ENCODE peak calls at places on chromosomes 2 and 18, in nine cellular contexts. A, Q, I, N, H, K, P, O and E are unnamed samples.

GRCh38 chr2:230054079-230054478 is 14.6 kb downstream of the SLC16A14 start:
- DNase-seq in A (no peak), Q (no peak), I (no peak), N (no peak), H (no peak), K (no peak), P (no peak), O (no peak), E (no peak)

GRCh38 chr2:149679286-149679685 is 91.7 kb upstream of the MMADHC start:
- DNase-seq in A (no peak), Q (no peak), I (no peak), N (no peak), H (no peak), K (no peak), P (no peak), O (no peak), E (no peak)

GRCh38 chr18:3179430-3180089 is 40.2 kb downstream of the MYOM1 start:
- DNase-seq in A (peak), Q (no peak), I (no peak), N (no peak), H (no peak), K (no peak), P (no peak), O (no peak), E (no peak)

GRCh38 chr2:74008761-74009395 is 24.2 kb downstream of the TET3 start:
- DNase-seq in A (no peak), Q (no peak), I (no peak), N (no peak), H (no peak), K (no peak), P (no peak), O (no peak), E (no peak)

GRCh38 chr2:225797394-225797793 is 397.9 kb downstream of the NYAP2 start:
- DNase-seq in A (no peak), Q (no peak), I (no peak), N (no peak), H (no peak), K (no peak), P (no peak), O (no peak), E (no peak)

GRCh38 chr2:188678921-188679320 is 295.3 kb upstream of the COL3A1 start:
- DNase-seq in A (no peak), Q (no peak), I (no peak), N (no peak), H (no peak), K (no peak), P (no peak), O (no peak), E (no peak)

GRCh38 chr2:62570861-62571698 is 65.1 kb upstream of the TMEM17 start:
- DNase-seq in A (no peak), Q (no peak), I (no peak), N (peak), H (peak), K (no peak), P (peak), O (no peak), E (peak)

GRCh38 chr2:194867328-194867727 is 789.7 kb upstream of the SLC39A10 start:
- DNase-seq in A (no peak), Q (no peak), I (no peak), N (no peak), H (no peak), K (no peak), P (no peak), O (no peak), E (no peak)

GRCh38 chr2:239194731-239195317 is 206.0 kb downstream of the HDAC4 start:
- DNase-seq in A (no peak), Q (peak), I (no peak), N (peak), H (no peak), K (no peak), P (no peak), O (no peak), E (peak)

GRCh38 chr2:173307287-173307686 is 47.4 kb upstream of the CDCA7 start:
- DNase-seq in A (no peak), Q (no peak), I (no peak), N (no peak), H (no peak), K (no peak), P (no peak), O (no peak), E (no peak)

GRCh38 chr2:212832211-212833195 is 293.9 kb upstream of the ERBB4 start:
- DNase-seq in A (no peak), Q (no peak), I (no peak), N (peak), H (no peak), K (no peak), P (no peak), O (no peak), E (no peak)

GRCh38 chr2:108858894-108859293 is 72.3 kb downstream of the CCDC138 start:
- DNase-seq in A (no peak), Q (no peak), I (no peak), N (no peak), H (no peak), K (no peak), P (no peak), O (no peak), E (no peak)

GRCh38 chr2:102109016-102109415 is 33.5 kb upstream of the IL1R1 start:
- DNase-seq in A (no peak), Q (no peak), I (no peak), N (no peak), H (no peak), K (no peak), P (no peak), O (no peak), E (no peak)

GRCh38 chr2:238603596-238603995 is 176.9 kb downstream of the ASB1 start:
- DNase-seq in A (no peak), Q (no peak), I (no peak), N (no peak), H (no peak), K (no peak), P (no peak), O (no peak), E (no peak)

GRCh38 chr2:156182132-156182531 is 150.4 kb downstream of the NR4A2 start:
- DNase-seq in A (no peak), Q (peak), I (no peak), N (no peak), H (no peak), K (no peak), P (peak), O (no peak), E (no peak)

GRCh38 chr18:66752733-66753132 is 148.8 kb upstream of the CDH19 start:
- DNase-seq in A (no peak), Q (no peak), I (no peak), N (no peak), H (no peak), K (no peak), P (no peak), O (no peak), E (no peak)

GRCh38 chr2:73172963-73173362 is 29.4 kb upstream of the NOTO start:
- DNase-seq in A (no peak), Q (no peak), I (no peak), N (no peak), H (no peak), K (no peak), P (no peak), O (no peak), E (no peak)

DNA sequence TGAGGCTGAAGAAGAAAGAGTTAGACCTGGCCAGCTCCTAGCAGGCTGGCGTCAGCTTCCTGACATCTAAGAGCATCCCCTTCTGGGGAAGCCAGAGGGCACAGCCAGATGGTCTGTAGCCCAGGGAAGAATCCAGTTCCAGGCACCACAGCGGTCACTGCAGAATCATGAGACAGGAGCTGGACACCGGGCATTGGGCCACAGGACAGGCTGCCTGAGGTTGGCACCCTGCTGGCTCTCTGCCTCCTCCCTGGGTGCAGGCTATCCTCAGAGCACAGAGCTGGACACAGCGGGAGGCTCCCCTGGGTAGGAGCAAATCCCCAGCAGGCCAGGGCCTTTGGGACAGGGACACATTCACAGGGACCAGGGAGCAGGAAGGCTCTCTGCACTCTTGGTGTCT is 19.8 kb upstream of the ATOH8 start:
- DNase-seq in A (no peak), Q (no peak), I (no peak), N (no peak), H (no peak), K (no peak), P (no peak), O (peak), E (no peak)
- TF ChIP-seq POLR2A in A (no peak), Q (no peak), I (no peak), N (no peak), H (no peak), K (no peak), P (no peak), O (no peak), E (no peak)

DNA sequence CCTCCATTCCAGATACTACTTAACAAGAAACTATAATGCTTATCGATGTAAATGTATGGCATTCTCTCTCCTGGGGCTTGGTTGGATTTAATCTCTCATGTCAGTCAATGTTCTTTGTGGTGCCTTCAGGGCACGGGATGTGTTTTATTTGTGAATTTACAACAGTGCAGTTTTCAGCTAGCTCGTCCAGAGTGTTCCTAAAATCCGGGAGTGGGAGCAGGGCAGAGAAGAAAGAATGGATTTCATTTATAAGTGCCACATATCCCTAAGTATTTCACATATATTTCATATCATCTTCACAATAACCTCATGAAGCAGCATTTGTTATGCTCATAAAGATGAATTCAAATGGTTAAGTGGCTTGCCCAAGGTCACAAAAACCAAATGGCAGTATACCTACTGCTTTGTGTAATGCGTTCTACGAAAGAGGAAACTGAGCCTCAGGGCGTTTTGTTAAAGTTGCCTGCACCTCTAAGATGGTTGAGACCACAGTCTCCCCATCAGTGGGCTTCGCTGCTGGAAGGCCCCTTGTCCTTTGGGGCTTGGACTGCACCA is 134.7 kb upstream of the MGAT5 start:
- DNase-seq in A (no peak), Q (no peak), I (no peak), N (no peak), H (no peak), K (no peak), P (no peak), O (no peak), E (no peak)
- TF ChIP-seq POLR2A in A (no peak), Q (no peak), I (no peak), N (no peak), H (no peak), K (no peak), P (no peak), O (no peak), E (no peak)

GRCh38 chr18:5295981-5296705 is 617 bp upstream of the ZBTB14 start:
- DNase-seq in A (peak), Q (peak), I (peak), N (peak), H (peak), K (peak), P (peak), O (peak), E (peak)
- TF ChIP-seq POLR2A in A (no peak), Q (no peak), I (peak), N (peak), H (peak), K (peak), P (no peak), O (peak), E (no peak)

GRCh38 chr2:61222567-61222966 is 60.6 kb downstream of the C2orf74 start:
- DNase-seq in A (no peak), Q (no peak), I (no peak), N (no peak), H (no peak), K (no peak), P (no peak), O (no peak), E (no peak)

GRCh38 chr2:61221819-61222218 is 59.8 kb downstream of the C2orf74 start:
- DNase-seq in A (no peak), Q (no peak), I (no peak), N (no peak), H (no peak), K (no peak), P (no peak), O (no peak), E (no peak)

GRCh38 chr2:61218076-61218816 is 56.3 kb downstream of the C2orf74 start:
- DNase-seq in A (no peak), Q (no peak), I (no peak), N (no peak), H (no peak), K (no peak), P (no peak), O (no peak), E (no peak)

GRCh38 chr2:61218817-61219170 is 56.8 kb downstream of the C2orf74 start:
- DNase-seq in A (no peak), Q (no peak), I (no peak), N (no peak), H (no peak), K (no peak), P (no peak), O (no peak), E (no peak)

GRCh38 chr2:61220768-61221167 is 58.8 kb downstream of the C2orf74 start:
- DNase-seq in A (no peak), Q (no peak), I (no peak), N (no peak), H (no peak), K (no peak), P (no peak), O (no peak), E (no peak)
- TF ChIP-seq POLR2A in A (no peak), Q (no peak), I (no peak), N (no peak), H (no peak), K (no peak), P (no peak), O (no peak), E (no peak)

GRCh38 chr2:105376010-105376409 is 22.8 kb downstream of the FHL2 start:
- DNase-seq in A (no peak), Q (peak), I (no peak), N (no peak), H (no peak), K (no peak), P (no peak), O (peak), E (no peak)

GRCh38 chr2:105373344-105373781 is 25.5 kb downstream of the FHL2 start:
- DNase-seq in A (no peak), Q (peak), I (peak), N (peak), H (no peak), K (no peak), P (peak), O (peak), E (no peak)

GRCh38 chr2:105375001-105375561 is 23.8 kb downstream of the FHL2 start:
- DNase-seq in A (no peak), Q (no peak), I (no peak), N (no peak), H (no peak), K (no peak), P (no peak), O (no peak), E (no peak)

GRCh38 chr2:105371810-105372209 is 27.0 kb downstream of the FHL2 start:
- DNase-seq in A (no peak), Q (no peak), I (no peak), N (no peak), H (no peak), K (no peak), P (no peak), O (no peak), E (no peak)

DNA sequence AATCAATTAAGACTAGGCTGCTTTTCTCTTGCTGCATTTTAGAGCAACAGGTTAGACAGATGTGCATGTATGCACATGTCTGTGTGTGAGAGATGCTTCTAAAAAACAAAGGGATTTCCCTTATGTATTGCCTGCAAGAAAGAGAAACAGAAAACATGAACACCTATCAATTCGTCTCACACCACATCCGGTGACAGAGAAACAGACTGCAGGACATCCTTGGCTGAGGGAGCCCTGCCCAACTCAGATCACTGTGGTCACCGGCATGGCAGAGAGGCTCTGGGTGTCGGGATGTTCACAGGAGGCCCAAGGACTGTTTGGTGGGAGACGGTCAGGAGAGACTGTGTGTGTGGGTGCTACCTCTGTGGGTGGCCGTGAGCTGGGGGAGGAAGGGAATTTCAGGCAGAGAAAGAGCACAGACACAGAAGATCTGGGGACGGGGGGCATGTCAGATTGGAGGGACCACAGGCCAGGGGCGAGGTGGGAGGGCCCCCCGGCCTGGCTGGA is 24.9 kb downstream of the FHL2 start:
- DNase-seq in A (no peak), Q (no peak), I (no peak), N (no peak), H (no peak), K (no peak), P (no peak), O (no peak), E (no peak)
- TF ChIP-seq POLR2A in A (no peak), Q (no peak), I (no peak), N (no peak), H (no peak), K (no peak), P (no peak), O (no peak), E (no peak)

DNA sequence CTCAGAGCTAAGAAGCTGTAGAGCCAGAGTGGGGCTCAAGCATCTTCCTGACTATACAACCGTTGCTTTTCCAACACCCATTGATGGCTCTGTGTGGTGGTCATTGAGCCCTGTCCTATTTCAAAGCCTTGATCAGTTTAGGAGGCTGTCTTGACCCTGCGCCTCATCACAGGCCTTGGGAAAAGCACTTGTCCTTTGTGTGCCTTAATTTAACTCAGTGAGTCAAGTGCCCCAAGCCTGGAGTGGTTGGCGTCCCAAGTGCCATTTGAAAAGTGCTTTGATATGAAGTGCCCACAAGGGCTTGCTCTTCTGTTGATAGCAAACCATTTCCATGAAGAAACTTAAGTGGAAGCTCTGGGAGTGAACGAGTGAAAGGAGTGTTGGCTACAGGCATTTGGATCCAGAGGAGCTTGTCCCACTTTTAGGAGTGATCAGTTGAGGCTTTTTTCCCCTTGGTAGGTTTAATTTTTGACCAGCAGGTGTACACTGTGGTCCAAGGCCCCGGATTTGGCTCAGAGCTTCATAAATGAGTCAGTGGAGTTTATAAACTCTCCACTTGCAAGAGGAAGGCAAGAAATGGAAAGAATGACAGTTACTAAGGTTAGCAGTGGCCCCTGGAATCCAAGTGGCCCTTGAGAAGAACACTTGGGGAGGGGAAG is 50.3 kb downstream of the ACTR2 start:
- DNase-seq in A (no peak), Q (no peak), I (no peak), N (no peak), H (no peak), K (no peak), P (no peak), O (peak), E (no peak)
- TF ChIP-seq POLR2A in A (no peak), Q (no peak), I (no peak), N (no peak), H (no peak), K (no peak), P (no peak), O (no peak), E (no peak)

GRCh38 chr2:86224645-86225355 is 25.5 kb downstream of the MRPL35 start:
- DNase-seq in A (no peak), Q (no peak), I (no peak), N (no peak), H (no peak), K (no peak), P (no peak), O (peak), E (no peak)

GRCh38 chr2:86226069-86226468 is 26.8 kb downstream of the MRPL35 start:
- DNase-seq in A (no peak), Q (no peak), I (no peak), N (no peak), H (no peak), K (no peak), P (no peak), O (no peak), E (no peak)

GRCh38 chr2:86226780-86227520 is 27.7 kb downstream of the MRPL35 start:
- DNase-seq in A (no peak), Q (no peak), I (no peak), N (no peak), H (no peak), K (no peak), P (no peak), O (no peak), E (peak)

GRCh38 chr2:86223682-86224560 is 24.7 kb downstream of the MRPL35 start:
- DNase-seq in A (no peak), Q (no peak), I (no peak), N (no peak), H (no peak), K (no peak), P (no peak), O (peak), E (no peak)

GRCh38 chr2:86225581-86225980 is 26.3 kb downstream of the MRPL35 start:
- DNase-seq in A (no peak), Q (no peak), I (no peak), N (no peak), H (no peak), K (no peak), P (peak), O (peak), E (peak)
- TF ChIP-seq POLR2A in A (no peak), Q (no peak), I (no peak), N (no peak), H (no peak), K (no peak), P (no peak), O (no peak), E (no peak)

DNA sequence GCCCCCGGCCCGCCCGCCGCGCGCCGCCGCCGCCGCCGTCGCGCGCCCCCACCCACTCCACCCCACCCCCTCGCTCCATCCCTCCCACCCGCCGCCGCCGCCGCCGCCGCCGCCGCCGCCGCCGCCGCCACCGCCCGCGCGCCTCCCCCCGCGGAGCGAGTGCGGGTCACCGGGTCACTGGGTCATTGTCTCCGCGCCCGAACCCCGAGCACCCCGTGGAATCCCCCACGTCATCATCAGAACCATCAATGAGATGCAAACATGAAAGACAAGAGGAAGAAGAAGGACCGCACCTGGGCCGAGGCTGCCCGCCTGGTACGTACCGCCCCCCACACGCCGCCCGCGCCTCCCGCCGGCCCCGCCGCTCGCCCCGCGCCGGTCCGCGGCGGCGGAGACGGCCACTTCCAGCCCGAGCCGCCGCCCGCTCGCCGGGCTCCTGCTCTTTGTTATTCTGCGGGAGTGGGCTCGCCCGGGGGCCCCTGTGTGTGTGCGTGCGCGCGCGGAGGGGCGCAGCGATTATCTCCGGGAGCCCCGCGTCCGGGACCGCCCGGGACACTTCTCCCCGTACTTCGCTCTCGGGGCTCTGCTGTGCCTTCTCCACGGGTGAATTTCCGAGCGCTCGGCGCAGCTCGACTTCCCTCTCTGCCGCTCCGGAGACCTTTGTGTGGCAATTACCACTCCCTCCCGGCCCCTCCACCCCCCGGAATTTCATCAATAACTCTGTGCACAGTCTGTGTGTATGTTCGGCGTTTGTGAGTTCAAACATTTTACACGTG is 540 bp downstream of the ASXL3 start:
- DNase-seq in A (no peak), Q (no peak), I (no peak), N (peak), H (no peak), K (no peak), P (peak), O (peak), E (peak)
- TF ChIP-seq POLR2A in A (no peak), Q (no peak), I (no peak), N (no peak), H (no peak), K (no peak), P (no peak), O (no peak), E (no peak)